ENCODE peak calls at places on chromosomes 7 and 10, in nine cellular contexts. M, T, S, A, H, X, N, I and O are unnamed samples.

GRCh38 chr10:130935051-130935450 is 376.5 kb downstream of the TCERG1L start:
- DNase-seq in A (no peak), M (no peak), S (peak; percentile 52), X (no peak), T (no peak), H (no peak), I (no peak), N (no peak), O (no peak)

GRCh38 chr10:70729763-70730357 is 55.3 kb downstream of the TBATA start:
- DNase-seq in S (no peak), H (no peak), X (no peak), I (peak; percentile 82), M (peak; percentile 10), A (no peak), N (no peak), T (no peak), O (no peak)

GRCh38 chr10:121216721-121217181 is 365.6 kb downstream of the WDR11 start:
- DNase-seq in M (no peak), S (no peak), N (no peak), T (no peak), A (no peak), H (no peak), X (no peak), I (no peak), O (no peak)

GRCh38 chr7:117323585-117323876 is 673 bp upstream of the WNT2 start:
- DNase-seq in T (no peak), H (no peak), A (no peak), S (no peak), X (no peak), M (no peak), N (no peak), I (no peak), O (no peak)

GRCh38 chr7:50798126-50798525 is 15.4 kb upstream of the GRB10 start:
- DNase-seq in M (no peak), A (no peak), N (no peak), I (no peak), T (no peak), S (no peak), H (no peak), X (no peak), O (no peak)

GRCh38 chr10:114458955-114459354 is 54.7 kb upstream of the AFAP1L2 start:
- DNase-seq in M (no peak), N (peak; percentile 12), X (peak; percentile 30), S (peak; percentile 56), H (peak; percentile 41), I (no peak), T (no peak), A (peak; percentile 32), O (peak; percentile 44)

GRCh38 chr10:78313636-78314035 is 280.0 kb downstream of the RPS24 start:
- DNase-seq in H (no peak), S (no peak), T (no peak), A (no peak), X (no peak), I (no peak), M (no peak), N (no peak), O (no peak)

GRCh38 chr7:73345538-73345937 is 17.6 kb downstream of the FKBP6 start:
- DNase-seq in H (no peak), N (no peak), M (no peak), I (no peak), T (no peak), A (no peak), S (no peak), X (no peak), O (no peak)

GRCh38 chr7:22561356-22561755 is 61.4 kb upstream of the STEAP1B start:
- DNase-seq in S (peak; percentile 85), N (no peak), A (peak; percentile 100), X (no peak), T (no peak), I (no peak), H (peak; percentile 100), M (peak; percentile 35), O (no peak)

GRCh38 chr7:99579956-99580777 is 17.9 kb upstream of the TMEM225B start:
- DNase-seq in N (peak; percentile 63), X (peak; percentile 44), H (peak; percentile 55), M (no peak), A (peak; percentile 44), I (no peak), S (peak; percentile 75), T (no peak), O (peak; percentile 45)

GRCh38 chr10:6729071-6729773 is 149.1 kb upstream of the PRKCQ start:
- DNase-seq in S (no peak), T (no peak), X (no peak), N (no peak), M (no peak), I (no peak), H (peak; percentile 91), A (peak; percentile 68), O (no peak)

GRCh38 chr7:13240349-13240748 is 552.9 kb downstream of the ARL4A start:
- DNase-seq in T (no peak), X (no peak), M (no peak), I (no peak), N (no peak), A (peak; percentile 18), H (peak; percentile 88), S (peak; percentile 20), O (no peak)

GRCh38 chr7:104388222-104388621 is 59.8 kb downstream of the LHFPL3 start:
- DNase-seq in X (no peak), N (no peak), T (no peak), H (no peak), I (no peak), S (no peak), M (no peak), A (no peak), O (no peak)

GRCh38 chr7:94908204-94909022 is 1.0 kb downstream of the PPP1R9A start:
- DNase-seq in I (no peak), H (peak; percentile 28), S (peak; percentile 61), N (peak; percentile 18), M (peak; percentile 39), T (no peak), A (no peak), X (no peak), O (no peak)

GRCh38 chr7:151081170-151082101 is 827 bp upstream of the FASTK start:
- DNase-seq in I (no peak), T (no peak), X (no peak), H (peak; percentile 66), M (peak; percentile 22), N (peak; percentile 31), A (peak; percentile 43), S (peak; percentile 60), O (no peak)

GRCh38 chr10:60664859-60665258 is 113.4 kb upstream of the CDK1 start:
- DNase-seq in X (no peak), A (peak; percentile 41), M (no peak), S (no peak), T (no peak), H (peak; percentile 16), N (no peak), I (no peak), O (no peak)

GRCh38 chr10:132229834-132230556 is 43.2 kb downstream of the DPYSL4 start:
- DNase-seq in X (no peak), A (no peak), S (no peak), N (peak; percentile 35), T (no peak), I (no peak), M (no peak), H (no peak), O (peak; percentile 75)

GRCh38 chr7:137606061-137606674 is 240.6 kb downstream of the DGKI start:
- DNase-seq in M (peak; percentile 13), N (peak; percentile 21), I (no peak), A (peak; percentile 64), S (peak; percentile 77), X (no peak), T (no peak), H (peak; percentile 72), O (no peak)

GRCh38 chr7:27602766-27603165 is 59.9 kb downstream of the HIBADH start:
- DNase-seq in I (no peak), N (no peak), X (no peak), S (no peak), H (no peak), T (no peak), A (no peak), M (no peak), O (no peak)

GRCh38 chr10:129501652-129502436 is 34.8 kb downstream of the MGMT start:
- DNase-seq in M (no peak), H (no peak), X (no peak), S (no peak), T (no peak), N (peak; percentile 40), A (no peak), I (no peak), O (no peak)

GRCh38 chr7:95246935-95247370 is 77.4 kb downstream of the PON1 start:
- DNase-seq in A (peak; percentile 57), H (peak; percentile 71), I (peak; percentile 22), N (peak; percentile 47), M (peak; percentile 69), T (no peak), S (peak; percentile 86), X (no peak), O (peak; percentile 33)

GRCh38 chr7:25949672-25950487 is 202.1 kb upstream of the NFE2L3 start:
- DNase-seq in I (no peak), H (no peak), M (no peak), A (no peak), N (peak; percentile 34), S (peak; percentile 64), T (no peak), X (no peak), O (no peak)

GRCh38 chr10:61346946-61347345 is 106.2 kb downstream of the TMEM26 start:
- DNase-seq in M (no peak), S (no peak), A (no peak), I (no peak), N (no peak), H (no peak), T (no peak), X (no peak), O (no peak)

GRCh38 chr7:92916751-92917369 is 80.5 kb upstream of the CDK6 start:
- DNase-seq in T (no peak), S (no peak), N (no peak), H (peak; percentile 60), M (peak; percentile 41), A (peak; percentile 69), X (no peak), I (no peak), O (no peak)

GRCh38 chr7:37449621-37450020 is 957 bp upstream of the ELMO1 start:
- DNase-seq in M (no peak), T (no peak), A (no peak), I (no peak), H (no peak), N (no peak), X (no peak), S (no peak), O (no peak)

GRCh38 chr7:17558135-17558534 is 259.7 kb downstream of the AHR start:
- DNase-seq in N (no peak), X (no peak), M (no peak), A (no peak), T (no peak), I (no peak), S (no peak), H (no peak), O (no peak)

GRCh38 chr7:143479055-143479766 is 1.5 kb downstream of the TAS2R41 start:
- DNase-seq in T (no peak), H (no peak), S (no peak), M (no peak), N (no peak), I (no peak), A (peak; percentile 74), X (no peak), O (no peak)

GRCh38 chr7:104791065-104791464 is 222.9 kb upstream of the KMT2E start:
- DNase-seq in A (no peak), I (no peak), H (no peak), M (no peak), X (no peak), N (no peak), T (no peak), S (no peak), O (no peak)

GRCh38 chr7:66186991-66187390 is 18.1 kb upstream of the TPST1 start:
- DNase-seq in M (no peak), X (no peak), T (no peak), A (no peak), S (no peak), I (no peak), N (no peak), H (no peak), O (no peak)

GRCh38 chr10:9789996-9790395 is 1227.7 kb upstream of the CELF2 start:
- DNase-seq in X (no peak), T (no peak), H (no peak), I (no peak), M (no peak), N (no peak), S (no peak), A (no peak), O (no peak)

GRCh38 chr10:629186-629998 is 60.1 kb downstream of the DIP2C start:
- DNase-seq in S (no peak), I (no peak), M (no peak), N (no peak), H (no peak), A (no peak), T (no peak), X (no peak), O (peak; percentile 35)